ENCODE peak calls at places on chromosome 21, in nine cellular contexts. N is cerebellar cortex; K is activated CD8-positive, alpha-beta memory T cell treated with anti-CD3 and anti-CD28 coated beads for 1 hour; G is Right ventricle myocardium superior; V is substantia nigra; M is NCI-H187; C is fibroblast of lung; S is HL-60; W is fibroblast of mammary gland. E is an unnamed sample.

GRCh38 chr21:45069711-45070110 is 4.7 kb upstream of the ADARB1 start:
- DNase-seq in S (no peak), W (no peak), N (no peak), M (no peak), K (no peak), G (no peak), C (peak), V (no peak), E (no peak)

GRCh38 chr21:40511976-40512375 is 335.0 kb downstream of the DSCAM start:
- DNase-seq in M (no peak), V (no peak), G (no peak), C (peak), N (no peak), S (no peak), W (peak), K (no peak), E (no peak)

GRCh38 chr21:42125571-42126544 is 54.7 kb downstream of the UMODL1 start:
- DNase-seq in W (peak), M (no peak), S (no peak), N (no peak), C (peak), G (no peak), K (no peak), V (no peak), E (no peak)

GRCh38 chr21:44583800-44584147 is 3.4 kb upstream of the KRTAP10-5 start:
- DNase-seq in G (no peak), K (no peak), N (no peak), C (no peak), V (no peak), W (no peak), S (no peak), M (no peak), E (no peak)

GRCh38 chr21:31593161-31593560 is 66.3 kb upstream of the SOD1 start:
- DNase-seq in N (no peak), M (no peak), G (no peak), C (no peak), K (no peak), V (no peak), W (no peak), S (no peak), E (no peak)

GRCh38 chr21:41210405-41211040 is 42.6 kb downstream of the BACE2 start:
- DNase-seq in V (no peak), W (peak), S (no peak), M (no peak), K (no peak), C (peak), G (no peak), N (no peak), E (no peak)

GRCh38 chr21:36641886-36642285 is 57.0 kb upstream of the SIM2 start:
- DNase-seq in M (no peak), K (no peak), C (no peak), W (no peak), G (no peak), V (no peak), S (no peak), N (no peak), E (no peak)

GRCh38 chr21:44313451-44313850 is 13.6 kb downstream of the PFKL start:
- DNase-seq in K (no peak), N (no peak), S (no peak), W (no peak), M (no peak), V (no peak), C (no peak), G (no peak), E (no peak)

GRCh38 chr21:46099476-46099875 is 1.6 kb downstream of the COL6A2 start:
- DNase-seq in K (no peak), C (no peak), M (no peak), G (peak), W (peak), N (no peak), V (no peak), S (no peak), E (no peak)

GRCh38 chr21:36330904-36331303 is 10.9 kb downstream of the MORC3 start:
- DNase-seq in V (peak), S (no peak), C (peak), M (peak), G (no peak), W (peak), K (peak), N (peak), E (no peak)

GRCh38 chr21:42012763-42013329 is 2.7 kb upstream of the ZBTB21 start:
- DNase-seq in K (no peak), W (no peak), C (no peak), S (no peak), M (peak), V (no peak), N (no peak), G (no peak), E (no peak)

GRCh38 chr21:41764558-41765392 is 2.1 kb downstream of the RIPK4 start:
- DNase-seq in C (no peak), M (no peak), G (no peak), V (no peak), S (no peak), K (no peak), N (no peak), W (no peak), E (no peak)

GRCh38 chr21:44485254-44485793 is 30.0 kb downstream of the LRRC3 start:
- DNase-seq in G (peak), K (peak), M (no peak), W (peak), S (no peak), N (no peak), C (no peak), V (no peak), E (no peak)

GRCh38 chr21:15272171-15272570 is 207.4 kb upstream of the NRIP1 start:
- DNase-seq in N (no peak), S (no peak), C (peak), W (no peak), M (no peak), V (no peak), K (no peak), G (no peak), E (no peak)

GRCh38 chr21:36491191-36491916 is 11.4 kb upstream of the CLDN14 start:
- DNase-seq in G (no peak), S (no peak), N (no peak), V (no peak), M (no peak), W (peak), C (peak), K (no peak), E (no peak)

GRCh38 chr21:14862794-14863720 is 201.7 kb downstream of the NRIP1 start:
- DNase-seq in S (no peak), V (no peak), G (no peak), W (peak), M (no peak), N (no peak), K (no peak), C (no peak), E (no peak)

GRCh38 chr21:41871302-41872030 is 7.7 kb downstream of the PRDM15 start:
- DNase-seq in G (no peak), C (no peak), N (no peak), W (no peak), M (no peak), S (no peak), K (no peak), V (no peak), E (no peak)

GRCh38 chr21:42373181-42373907 is 7.0 kb upstream of the TFF1 start:
- DNase-seq in M (no peak), W (no peak), K (no peak), V (no peak), S (no peak), C (no peak), G (no peak), N (no peak), E (no peak)

GRCh38 chr21:38972078-38972477 is 166.3 kb downstream of the ETS2 start:
- DNase-seq in V (no peak), K (no peak), S (no peak), M (no peak), W (no peak), N (no peak), C (no peak), G (no peak), E (no peak)

GRCh38 chr21:33950425-33951079 is 34.9 kb upstream of the ATP5PO start:
- DNase-seq in N (no peak), V (no peak), S (no peak), M (no peak), K (no peak), W (no peak), G (no peak), C (no peak), E (no peak)

GRCh38 chr21:29555601-29556000 is 256.9 kb downstream of the BACH1 start:
- DNase-seq in G (no peak), M (no peak), V (no peak), C (no peak), K (no peak), W (no peak), S (no peak), N (no peak), E (no peak)

GRCh38 chr21:39153373-39153772 is 29.9 kb downstream of the PSMG1 start:
- DNase-seq in S (no peak), N (no peak), V (no peak), K (no peak), G (no peak), C (no peak), W (peak), M (no peak), E (no peak)

GRCh38 chr21:44914176-44914874 is 6.4 kb downstream of the ITGB2 start:
- DNase-seq in W (no peak), C (no peak), M (no peak), S (peak), N (no peak), K (no peak), V (no peak), G (peak), E (no peak)

GRCh38 chr21:27674037-27674436 is 707.1 kb upstream of the ADAMTS5 start:
- DNase-seq in S (no peak), N (no peak), K (no peak), W (peak), G (no peak), M (no peak), C (peak), V (no peak), E (no peak)

GRCh38 chr21:38244885-38245869 is 11.6 kb upstream of the KCNJ15 start:
- DNase-seq in N (no peak), K (no peak), C (peak), S (peak), M (no peak), G (no peak), W (peak), V (no peak), E (no peak)

GRCh38 chr21:36425286-36425685 is 40.1 kb downstream of the CHAF1B start:
- DNase-seq in V (no peak), C (peak), N (no peak), K (no peak), M (no peak), W (peak), G (no peak), S (no peak), E (no peak)

GRCh38 chr21:28272272-28272992 is 720.2 kb downstream of the LTN1 start:
- DNase-seq in V (no peak), K (no peak), N (no peak), M (no peak), G (no peak), S (no peak), W (peak), C (no peak), E (no peak)